ENCODE peak calls at places on chromosomes 3 and 15, in ten cellular contexts. One of them, this sample, is unnamed.
A peak's percentile ranks its signal among the peaks of the same experiment; 100 is the strongest.

GRCh38 chr15:91311986-91312385 is 211.9 kb downstream of the SV2B start:
- DNase-seq in lower lobe of right lung: no peak
- DNase-seq in neural progenitor cell: no peak
- DNase-seq in IMR-90: no peak
- DNase-seq in astrocyte: no peak
- DNase-seq in brain microvascular endothelial cell: no peak
- DNase-seq in dorsolateral prefrontal cortex: no peak
- DNase-seq in testis: no peak
- DNase-seq in sigmoid colon: no peak
- DNase-seq in cardiac muscle cell: no peak
- DNase-seq in this sample: no peak

GRCh38 chr15:101481917-101482525 is 7.5 kb downstream of the PCSK6 start:
- DNase-seq in brain microvascular endothelial cell: no peak
- DNase-seq in cardiac muscle cell: no peak
- DNase-seq in lower lobe of right lung: no peak
- DNase-seq in neural progenitor cell: no peak
- DNase-seq in astrocyte: no peak
- DNase-seq in sigmoid colon: no peak
- DNase-seq in testis: peak; percentile 12
- DNase-seq in dorsolateral prefrontal cortex: no peak
- DNase-seq in IMR-90: no peak
- DNase-seq in this sample: no peak

GRCh38 chr3:190458040-190458439 is 8.3 kb upstream of the TMEM207 start:
- DNase-seq in brain microvascular endothelial cell: no peak
- DNase-seq in sigmoid colon: no peak
- DNase-seq in astrocyte: no peak
- DNase-seq in IMR-90: no peak
- DNase-seq in lower lobe of right lung: no peak
- DNase-seq in dorsolateral prefrontal cortex: no peak
- DNase-seq in neural progenitor cell: no peak
- DNase-seq in testis: no peak
- DNase-seq in cardiac muscle cell: peak; percentile 10
- DNase-seq in this sample: no peak

GRCh38 chr15:25775317-25775912 is 87.7 kb downstream of the ATP10A start:
- DNase-seq in neural progenitor cell: peak; percentile 60
- DNase-seq in dorsolateral prefrontal cortex: no peak
- DNase-seq in cardiac muscle cell: no peak
- DNase-seq in lower lobe of right lung: no peak
- DNase-seq in astrocyte: peak; percentile 71
- DNase-seq in IMR-90: peak; percentile 82
- DNase-seq in testis: peak; percentile 58
- DNase-seq in sigmoid colon: no peak
- DNase-seq in brain microvascular endothelial cell: peak; percentile 60
- DNase-seq in this sample: no peak

GRCh38 chr3:38031022-38031994 is 1.9 kb upstream of the PLCD1 start:
- DNase-seq in neural progenitor cell: no peak
- DNase-seq in cardiac muscle cell: no peak
- DNase-seq in lower lobe of right lung: peak; percentile 87
- DNase-seq in IMR-90: no peak
- DNase-seq in dorsolateral prefrontal cortex: no peak
- DNase-seq in astrocyte: no peak
- DNase-seq in sigmoid colon: peak; percentile 83
- DNase-seq in testis: peak; percentile 57
- DNase-seq in brain microvascular endothelial cell: no peak
- DNase-seq in this sample: no peak

GRCh38 chr3:54877675-54878544 is 49.9 kb downstream of the LRTM1 start:
- DNase-seq in brain microvascular endothelial cell: no peak
- DNase-seq in IMR-90: no peak
- DNase-seq in astrocyte: no peak
- DNase-seq in dorsolateral prefrontal cortex: no peak
- DNase-seq in sigmoid colon: no peak
- DNase-seq in cardiac muscle cell: no peak
- DNase-seq in neural progenitor cell: no peak
- DNase-seq in lower lobe of right lung: no peak
- DNase-seq in testis: no peak
- DNase-seq in this sample: no peak

GRCh38 chr3:25854635-25855034 is 64.7 kb downstream of the OXSM start:
- DNase-seq in lower lobe of right lung: no peak
- DNase-seq in testis: no peak
- DNase-seq in astrocyte: peak; percentile 76
- DNase-seq in cardiac muscle cell: no peak
- DNase-seq in IMR-90: peak; percentile 83
- DNase-seq in dorsolateral prefrontal cortex: no peak
- DNase-seq in sigmoid colon: no peak
- DNase-seq in neural progenitor cell: no peak
- DNase-seq in brain microvascular endothelial cell: peak; percentile 87
- DNase-seq in this sample: no peak

GRCh38 chr3:65493371-65493882 is 545.3 kb downstream of the MAGI1 start:
- DNase-seq in IMR-90: no peak
- DNase-seq in dorsolateral prefrontal cortex: no peak
- DNase-seq in testis: no peak
- DNase-seq in sigmoid colon: no peak
- DNase-seq in lower lobe of right lung: no peak
- DNase-seq in brain microvascular endothelial cell: no peak
- DNase-seq in astrocyte: no peak
- DNase-seq in neural progenitor cell: no peak
- DNase-seq in cardiac muscle cell: no peak
- DNase-seq in this sample: no peak

GRCh38 chr3:63571682-63572081 is 80.8 kb upstream of the SNTN start:
- DNase-seq in astrocyte: no peak
- DNase-seq in testis: no peak
- DNase-seq in IMR-90: no peak
- DNase-seq in dorsolateral prefrontal cortex: no peak
- DNase-seq in brain microvascular endothelial cell: no peak
- DNase-seq in neural progenitor cell: no peak
- DNase-seq in lower lobe of right lung: no peak
- DNase-seq in sigmoid colon: no peak
- DNase-seq in cardiac muscle cell: no peak
- DNase-seq in this sample: no peak

GRCh38 chr3:63580151-63580550 is 72.3 kb upstream of the SNTN start:
- DNase-seq in neural progenitor cell: no peak
- DNase-seq in cardiac muscle cell: no peak
- DNase-seq in sigmoid colon: no peak
- DNase-seq in astrocyte: no peak
- DNase-seq in brain microvascular endothelial cell: no peak
- DNase-seq in testis: no peak
- DNase-seq in dorsolateral prefrontal cortex: no peak
- DNase-seq in lower lobe of right lung: no peak
- DNase-seq in IMR-90: no peak
- DNase-seq in this sample: no peak

GRCh38 chr3:63578858-63579257 is 73.6 kb upstream of the SNTN start:
- DNase-seq in dorsolateral prefrontal cortex: no peak
- DNase-seq in testis: no peak
- DNase-seq in sigmoid colon: no peak
- DNase-seq in lower lobe of right lung: no peak
- DNase-seq in astrocyte: no peak
- DNase-seq in brain microvascular endothelial cell: no peak
- DNase-seq in cardiac muscle cell: no peak
- DNase-seq in IMR-90: no peak
- DNase-seq in neural progenitor cell: no peak
- DNase-seq in this sample: no peak

DNA sequence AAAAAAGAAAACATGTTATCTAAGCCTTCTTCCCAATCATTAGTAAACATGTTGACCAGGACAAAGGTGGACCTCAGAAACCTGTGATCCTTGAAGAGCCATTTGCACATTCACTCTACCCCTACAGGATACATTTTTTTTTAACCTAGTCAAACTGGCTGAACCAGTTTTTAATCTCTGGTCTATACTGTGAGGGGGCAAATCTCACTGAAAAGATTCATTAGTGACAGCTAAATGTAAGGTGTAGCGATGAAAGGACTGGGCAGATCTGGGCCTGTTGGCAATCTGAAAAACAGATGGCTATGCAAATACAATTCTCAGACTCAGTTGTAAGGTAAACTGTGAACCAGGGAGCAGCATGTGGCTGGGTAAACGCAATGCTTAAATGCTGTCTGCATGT is 75.6 kb upstream of the SNTN start:
- DNase-seq in astrocyte: no peak
- DNase-seq in sigmoid colon: no peak
- DNase-seq in neural progenitor cell: no peak
- DNase-seq in lower lobe of right lung: no peak
- DNase-seq in brain microvascular endothelial cell: no peak
- DNase-seq in IMR-90: no peak
- DNase-seq in cardiac muscle cell: no peak
- DNase-seq in dorsolateral prefrontal cortex: no peak
- DNase-seq in testis: no peak
- DNase-seq in this sample: no peak
- TF ChIP-seq CTCF in astrocyte: no peak
- TF ChIP-seq CTCF in sigmoid colon: no peak
- TF ChIP-seq CTCF in neural progenitor cell: no peak
- TF ChIP-seq CTCF in lower lobe of right lung: no peak
- TF ChIP-seq CTCF in brain microvascular endothelial cell: no peak
- TF ChIP-seq CTCF in IMR-90: no peak
- TF ChIP-seq CTCF in cardiac muscle cell: no peak
- TF ChIP-seq CTCF in dorsolateral prefrontal cortex: no peak
- TF ChIP-seq CTCF in testis: no peak
- TF ChIP-seq CTCF in this sample: no peak

GRCh38 chr15:73582961-73583360 is 50.2 kb downstream of the NPTN start:
- DNase-seq in cardiac muscle cell: no peak
- DNase-seq in dorsolateral prefrontal cortex: no peak
- DNase-seq in testis: no peak
- DNase-seq in astrocyte: no peak
- DNase-seq in sigmoid colon: no peak
- DNase-seq in neural progenitor cell: no peak
- DNase-seq in brain microvascular endothelial cell: no peak
- DNase-seq in lower lobe of right lung: no peak
- DNase-seq in IMR-90: no peak
- DNase-seq in this sample: no peak

GRCh38 chr15:73573572-73573971 is 59.6 kb downstream of the NPTN start:
- DNase-seq in neural progenitor cell: no peak
- DNase-seq in dorsolateral prefrontal cortex: no peak
- DNase-seq in astrocyte: peak; percentile 23
- DNase-seq in IMR-90: peak; percentile 97
- DNase-seq in sigmoid colon: peak; percentile 90
- DNase-seq in testis: no peak
- DNase-seq in brain microvascular endothelial cell: peak; percentile 25
- DNase-seq in lower lobe of right lung: no peak
- DNase-seq in cardiac muscle cell: no peak
- DNase-seq in this sample: no peak

GRCh38 chr15:73575636-73576247 is 57.4 kb downstream of the NPTN start:
- DNase-seq in IMR-90: peak; percentile 58
- DNase-seq in lower lobe of right lung: peak; percentile 54
- DNase-seq in testis: no peak
- DNase-seq in astrocyte: peak; percentile 88
- DNase-seq in brain microvascular endothelial cell: no peak
- DNase-seq in cardiac muscle cell: no peak
- DNase-seq in sigmoid colon: peak; percentile 70
- DNase-seq in dorsolateral prefrontal cortex: no peak
- DNase-seq in neural progenitor cell: no peak
- DNase-seq in this sample: no peak

GRCh38 chr15:73573071-73573470 is 60.1 kb downstream of the NPTN start:
- DNase-seq in dorsolateral prefrontal cortex: no peak
- DNase-seq in lower lobe of right lung: no peak
- DNase-seq in cardiac muscle cell: no peak
- DNase-seq in brain microvascular endothelial cell: no peak
- DNase-seq in neural progenitor cell: no peak
- DNase-seq in sigmoid colon: no peak
- DNase-seq in IMR-90: no peak
- DNase-seq in astrocyte: no peak
- DNase-seq in testis: no peak
- DNase-seq in this sample: no peak

GRCh38 chr15:73578036-73578435 is 55.2 kb downstream of the NPTN start:
- DNase-seq in dorsolateral prefrontal cortex: no peak
- DNase-seq in astrocyte: no peak
- DNase-seq in testis: no peak
- DNase-seq in neural progenitor cell: no peak
- DNase-seq in cardiac muscle cell: no peak
- DNase-seq in IMR-90: no peak
- DNase-seq in brain microvascular endothelial cell: no peak
- DNase-seq in sigmoid colon: no peak
- DNase-seq in lower lobe of right lung: no peak
- DNase-seq in this sample: no peak
- H3K27ac ChIP-seq in dorsolateral prefrontal cortex: no peak overlapping the region
- H3K27ac ChIP-seq in astrocyte: no peak overlapping the region
- H3K27ac ChIP-seq in testis: no peak overlapping the region
- H3K27ac ChIP-seq in neural progenitor cell: no peak overlapping the region
- H3K27ac ChIP-seq in cardiac muscle cell: no peak overlapping the region
- H3K27ac ChIP-seq in IMR-90: no peak overlapping the region
- H3K27ac ChIP-seq in brain microvascular endothelial cell: no peak overlapping the region
- H3K27ac ChIP-seq in sigmoid colon: no peak overlapping the region
- H3K27ac ChIP-seq in lower lobe of right lung: no peak overlapping the region
- H3K27ac ChIP-seq in this sample: no peak overlapping the region

GRCh38 chr15:92803852-92804609 is 96.1 kb upstream of the CHD2 start:
- DNase-seq in brain microvascular endothelial cell: peak; percentile 99
- DNase-seq in dorsolateral prefrontal cortex: no peak
- DNase-seq in lower lobe of right lung: peak; percentile 92
- DNase-seq in neural progenitor cell: no peak
- DNase-seq in sigmoid colon: peak; percentile 92
- DNase-seq in cardiac muscle cell: no peak
- DNase-seq in astrocyte: peak; percentile 100
- DNase-seq in IMR-90: peak; percentile 100
- DNase-seq in testis: peak; percentile 37
- DNase-seq in this sample: peak; percentile 66

GRCh38 chr15:92803536-92803851 is 96.6 kb upstream of the CHD2 start:
- DNase-seq in testis: no peak
- DNase-seq in IMR-90: no peak
- DNase-seq in astrocyte: no peak
- DNase-seq in neural progenitor cell: no peak
- DNase-seq in cardiac muscle cell: no peak
- DNase-seq in sigmoid colon: no peak
- DNase-seq in dorsolateral prefrontal cortex: no peak
- DNase-seq in brain microvascular endothelial cell: no peak
- DNase-seq in lower lobe of right lung: no peak
- DNase-seq in this sample: no peak

GRCh38 chr15:92800013-92800412 is 100.1 kb upstream of the CHD2 start:
- DNase-seq in lower lobe of right lung: no peak
- DNase-seq in testis: no peak
- DNase-seq in dorsolateral prefrontal cortex: no peak
- DNase-seq in neural progenitor cell: no peak
- DNase-seq in sigmoid colon: no peak
- DNase-seq in astrocyte: no peak
- DNase-seq in brain microvascular endothelial cell: no peak
- DNase-seq in IMR-90: no peak
- DNase-seq in cardiac muscle cell: no peak
- DNase-seq in this sample: no peak

GRCh38 chr15:92801774-92802464 is 98.2 kb upstream of the CHD2 start:
- DNase-seq in IMR-90: peak; percentile 94
- DNase-seq in astrocyte: peak; percentile 98
- DNase-seq in brain microvascular endothelial cell: peak; percentile 87
- DNase-seq in lower lobe of right lung: peak; percentile 76
- DNase-seq in neural progenitor cell: no peak
- DNase-seq in testis: no peak
- DNase-seq in dorsolateral prefrontal cortex: no peak
- DNase-seq in cardiac muscle cell: no peak
- DNase-seq in sigmoid colon: peak; percentile 86
- DNase-seq in this sample: no peak

GRCh38 chr15:92801412-92801773 is 98.7 kb upstream of the CHD2 start:
- DNase-seq in cardiac muscle cell: no peak
- DNase-seq in brain microvascular endothelial cell: peak; percentile 84
- DNase-seq in testis: no peak
- DNase-seq in IMR-90: peak; percentile 86
- DNase-seq in astrocyte: peak; percentile 98
- DNase-seq in neural progenitor cell: no peak
- DNase-seq in sigmoid colon: no peak
- DNase-seq in dorsolateral prefrontal cortex: no peak
- DNase-seq in lower lobe of right lung: no peak
- DNase-seq in this sample: no peak
- H3K4me3 ChIP-seq in cardiac muscle cell: no peak overlapping the region
- H3K4me3 ChIP-seq in brain microvascular endothelial cell: no peak overlapping the region
- H3K4me3 ChIP-seq in testis: no peak overlapping the region
- H3K4me3 ChIP-seq in IMR-90: no peak overlapping the region
- H3K4me3 ChIP-seq in astrocyte: peak overlapping the region; percentile 27
- H3K4me3 ChIP-seq in neural progenitor cell: no peak overlapping the region
- H3K4me3 ChIP-seq in sigmoid colon: no peak overlapping the region
- H3K4me3 ChIP-seq in dorsolateral prefrontal cortex: no peak overlapping the region
- H3K4me3 ChIP-seq in lower lobe of right lung: no peak overlapping the region
- H3K4me3 ChIP-seq in this sample: no peak overlapping the region

GRCh38 chr3:131453536-131453935 is 49.2 kb downstream of the MRPL3 start:
- DNase-seq in dorsolateral prefrontal cortex: no peak
- DNase-seq in cardiac muscle cell: no peak
- DNase-seq in testis: no peak
- DNase-seq in sigmoid colon: no peak
- DNase-seq in brain microvascular endothelial cell: no peak
- DNase-seq in astrocyte: no peak
- DNase-seq in IMR-90: no peak
- DNase-seq in neural progenitor cell: no peak
- DNase-seq in lower lobe of right lung: no peak
- DNase-seq in this sample: no peak
- TF ChIP-seq CTCF in dorsolateral prefrontal cortex: no peak
- TF ChIP-seq CTCF in cardiac muscle cell: no peak
- TF ChIP-seq CTCF in testis: no peak
- TF ChIP-seq CTCF in sigmoid colon: no peak
- TF ChIP-seq CTCF in brain microvascular endothelial cell: no peak
- TF ChIP-seq CTCF in astrocyte: no peak
- TF ChIP-seq CTCF in IMR-90: no peak
- TF ChIP-seq CTCF in neural progenitor cell: no peak
- TF ChIP-seq CTCF in lower lobe of right lung: no peak
- TF ChIP-seq CTCF in this sample: no peak